ENCODE peak calls at places on chromosomes 11 and 22, in four cellular contexts. Q, A, W and J are unnamed samples.
A peak's percentile ranks its signal among the peaks of the same experiment; 100 is the strongest.

GRCh38 chr11:69880803-69881445 is 61.7 kb upstream of the FGF3 start:
- DNase-seq in Q (no peak), A (no peak), W (no peak), J (no peak)

GRCh38 chr11:119907934-119908760 is 179.1 kb upstream of the NECTIN1 start:
- DNase-seq in Q (no peak), A (no peak), W (no peak), J (no peak)

GRCh38 chr22:32911526-32911925 is 110.0 kb downstream of the TIMP3 start:
- DNase-seq in Q (no peak), A (no peak), W (no peak), J (no peak)

GRCh38 chr11:70503201-70503877 is 105.0 kb downstream of the CTTN start:
- DNase-seq in Q (no peak), A (no peak), W (no peak), J (peak; percentile 49)

GRCh38 chr11:119339581-119340334 is 925 bp downstream of the C1QTNF5 start:
- DNase-seq in Q (peak; percentile 90), A (no peak), W (peak; percentile 28), J (peak; percentile 61)

GRCh38 chr22:46262449-46263207 is 515 bp downstream of the PKDREJ start:
- DNase-seq in Q (no peak), A (no peak), W (no peak), J (no peak)

GRCh38 chr22:43878079-43878795 is 13.6 kb downstream of the PNPLA5 start:
- DNase-seq in Q (no peak), A (no peak), W (no peak), J (no peak)

GRCh38 chr11:66766681-66767080 is 37.7 kb upstream of the SPTBN2 start:
- DNase-seq in Q (no peak), A (no peak), W (no peak), J (no peak)

GRCh38 chr22:20937031-20937793 is 20.0 kb downstream of the CRKL start:
- DNase-seq in Q (peak; percentile 57), A (no peak), W (no peak), J (no peak)

GRCh38 chr11:116272181-116272789 is 500.5 kb downstream of the BUD13 start:
- DNase-seq in Q (no peak), A (no peak), W (no peak), J (no peak)
- TF ChIP-seq JUND in Q (no peak), A (no peak), W (no peak), J (no peak)

GRCh38 chr22:40487663-40488249 is 117.4 kb downstream of the SGSM3 start:
- DNase-seq in Q (peak; percentile 25), A (no peak), W (peak; percentile 17), J (no peak)
- TF ChIP-seq JUND in Q (no peak), A (no peak), W (no peak), J (no peak)

GRCh38 chr11:123577081-123577598 is 77.3 kb downstream of the SCN3B start:
- DNase-seq in Q (peak; percentile 72), A (peak; percentile 15), W (peak; percentile 16), J (peak; percentile 72)

GRCh38 chr11:123579482-123579812 is 75.0 kb downstream of the SCN3B start:
- DNase-seq in Q (no peak), A (no peak), W (no peak), J (no peak)

GRCh38 chr11:123580557-123581275 is 73.7 kb downstream of the SCN3B start:
- DNase-seq in Q (peak; percentile 73), A (peak; percentile 41), W (peak; percentile 33), J (peak; percentile 92)

GRCh38 chr11:123580137-123580536 is 74.3 kb downstream of the SCN3B start:
- DNase-seq in Q (no peak), A (no peak), W (no peak), J (no peak)

DNA sequence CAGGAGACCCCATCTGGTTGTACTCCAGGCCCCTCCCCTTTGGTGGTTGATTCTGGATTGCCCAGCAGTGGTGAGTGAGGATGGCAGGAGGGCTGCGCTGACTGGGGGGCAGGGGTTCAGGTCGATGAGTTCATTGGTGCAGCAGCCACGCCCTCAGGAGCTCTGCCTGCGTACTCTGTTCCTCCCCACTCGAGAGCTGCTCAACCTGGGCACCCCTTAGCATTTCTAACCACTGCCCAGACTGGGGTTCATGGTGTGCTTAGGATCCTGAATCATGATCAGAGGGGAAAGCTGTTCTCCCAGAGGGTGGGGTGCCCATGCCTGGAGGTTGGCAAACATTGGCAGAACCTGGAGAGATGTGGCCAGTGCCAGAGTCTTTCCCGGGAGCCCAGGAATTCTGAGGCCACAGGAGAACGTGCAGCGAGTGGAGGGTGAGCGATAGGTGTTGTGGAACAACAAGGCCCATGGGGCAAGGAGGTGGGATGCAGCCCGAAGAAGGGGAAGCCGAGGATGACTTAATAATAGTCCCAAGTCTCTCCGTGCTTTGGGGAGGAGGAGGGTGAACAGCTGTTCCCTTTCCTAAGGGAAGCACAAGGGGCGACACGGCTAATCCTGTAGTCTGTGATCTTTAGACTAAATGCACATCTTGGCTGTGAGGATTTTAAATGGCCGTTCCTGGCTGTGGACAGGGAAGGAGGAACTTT is 75.5 kb downstream of the SCN3B start:
- DNase-seq in Q (no peak), A (no peak), W (no peak), J (no peak)
- TF ChIP-seq JUND in Q (no peak), A (no peak), W (no peak), J (no peak)

GRCh38 chr22:28904211-28904808 is 20.9 kb downstream of the ZNRF3 start:
- DNase-seq in Q (no peak), A (no peak), W (no peak), J (no peak)

GRCh38 chr22:28905433-28905832 is 22.1 kb downstream of the ZNRF3 start:
- DNase-seq in Q (no peak), A (no peak), W (no peak), J (no peak)

GRCh38 chr22:28903719-28904118 is 20.3 kb downstream of the ZNRF3 start:
- DNase-seq in Q (no peak), A (no peak), W (no peak), J (no peak)

GRCh38 chr22:28902490-28902889 is 19.1 kb downstream of the ZNRF3 start:
- DNase-seq in Q (no peak), A (no peak), W (no peak), J (no peak)

GRCh38 chr22:28903080-28903479 is 19.7 kb downstream of the ZNRF3 start:
- DNase-seq in Q (no peak), A (no peak), W (no peak), J (no peak)
- TF ChIP-seq JUND in Q (no peak), A (no peak), W (no peak), J (no peak)

GRCh38 chr11:45816614-45817013 is 11.7 kb downstream of the SLC35C1 start:
- DNase-seq in Q (no peak), A (no peak), W (no peak), J (peak; percentile 30)
- TF ChIP-seq JUND in Q (no peak), A (no peak), W (no peak), J (no peak)

DNA sequence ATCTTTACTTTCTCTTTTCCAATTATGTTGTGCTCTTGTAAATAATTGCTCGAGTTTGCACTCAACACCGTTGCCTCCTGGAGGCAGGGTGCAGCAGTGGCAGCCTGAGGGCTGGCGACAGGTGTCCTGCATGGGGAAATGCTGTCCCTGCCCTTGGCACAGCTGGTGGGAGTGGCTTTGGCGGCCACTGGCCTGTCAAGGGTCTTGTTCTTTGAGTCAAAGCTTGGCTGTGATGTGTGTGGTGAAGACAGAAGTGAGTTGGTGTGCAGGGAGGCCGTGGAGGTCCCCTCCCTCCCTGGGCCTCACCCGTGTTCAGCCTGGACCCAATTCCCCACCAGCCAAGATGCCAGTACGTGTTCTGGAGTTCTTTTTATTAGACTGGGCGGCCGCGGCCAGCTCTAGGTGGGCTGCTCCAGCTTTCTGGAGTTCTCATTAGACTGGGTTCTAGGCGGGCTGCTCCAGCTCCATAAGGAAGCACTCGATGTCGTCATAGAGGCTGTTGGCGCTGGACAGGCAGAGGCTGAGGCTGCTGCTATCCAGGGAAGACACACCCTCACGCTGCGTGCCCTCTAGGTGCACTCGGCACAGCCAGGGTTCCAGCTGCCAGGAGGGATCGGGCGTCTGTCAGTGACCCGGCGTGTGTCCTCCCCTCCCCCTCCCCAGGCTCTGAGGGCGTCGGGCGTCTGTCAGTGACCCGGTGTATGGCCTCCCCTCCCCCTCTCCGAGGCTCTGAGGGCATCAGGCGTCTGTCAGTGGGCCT is 3.4 kb downstream of the IRF7 start:
- DNase-seq in Q (no peak), A (peak; percentile 16), W (peak; percentile 29), J (no peak)
- TF ChIP-seq JUND in Q (no peak), A (no peak), W (no peak), J (no peak)

DNA sequence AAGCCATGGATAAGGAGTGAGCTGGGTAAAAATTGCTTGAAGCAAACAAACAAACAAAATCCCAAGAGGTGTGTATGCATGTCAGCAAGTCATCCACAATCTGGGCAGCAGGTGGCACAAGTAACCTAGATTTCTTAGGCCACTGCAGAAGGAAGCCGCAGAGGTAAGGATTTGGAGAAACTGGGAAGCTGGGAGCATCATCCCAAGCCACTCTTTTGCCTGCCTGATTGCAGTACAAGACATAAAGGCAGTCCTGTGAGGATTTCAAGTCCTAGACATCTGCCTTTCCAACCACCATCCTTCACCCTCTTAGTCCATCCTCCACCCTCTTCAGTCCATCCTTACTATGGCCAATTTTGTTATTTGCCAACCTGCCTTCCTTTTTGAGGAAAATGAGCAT is 67.2 kb upstream of the BMAL1 start:
- DNase-seq in Q (peak; percentile 16), A (peak; percentile 79), W (peak; percentile 57), J (peak; percentile 75)
- TF ChIP-seq JUND in Q (no peak), A (no peak), W (no peak), J (no peak)

GRCh38 chr11:130894322-130895025 is 21.8 kb downstream of the SNX19 start:
- DNase-seq in Q (peak; percentile 62), A (peak; percentile 38), W (peak; percentile 71), J (peak; percentile 69)
- TF ChIP-seq JUND in Q (no peak), A (no peak), W (no peak), J (no peak)